ENCODE peak calls at places on chromosomes 7 and 10, in eight cellular contexts. U is psoas muscle, H is mesendoderm, M is left ventricle myocardium inferior, V is PC-3, I is IMR-90, J is stomach, K is cardiac muscle cell. C is an unnamed sample.

GRCh38 chr7:111439977-111440376 is 122.3 kb downstream of the IMMP2L start:
- DNase-seq in U (no peak), H (no peak), M (no peak), V (no peak), I (peak; percentile 13), J (no peak), K (no peak), C (no peak)

GRCh38 chr10:78934499-78934898 is 134.3 kb upstream of the ZMIZ1 start:
- DNase-seq in U (no peak), H (no peak), M (no peak), V (no peak), I (no peak), J (no peak), K (no peak), C (no peak)

GRCh38 chr7:44236333-44236728 is 35.6 kb downstream of the YKT6 start:
- DNase-seq in U (no peak), H (peak; percentile 45), M (no peak), V (no peak), I (no peak), J (no peak), K (no peak), C (no peak)

GRCh38 chr10:119090968-119091367 is 10.4 kb upstream of the EIF3A start:
- DNase-seq in U (no peak), H (no peak), M (no peak), V (peak; percentile 91), I (peak; percentile 68), J (peak; percentile 35), K (peak; percentile 22), C (no peak)

GRCh38 chr10:102135956-102136526 is 3.2 kb downstream of the PPRC1 start:
- DNase-seq in U (no peak), H (no peak), M (no peak), V (no peak), I (no peak), J (no peak), K (no peak), C (no peak)

GRCh38 chr7:3754488-3755365 is 453.7 kb downstream of the SDK1 start:
- DNase-seq in U (no peak), H (peak; percentile 76), M (no peak), V (peak; percentile 25), I (peak; percentile 56), J (peak; percentile 51), K (peak; percentile 71), C (no peak)

GRCh38 chr7:80790877-80791276 is 128.0 kb downstream of the SEMA3C start:
- DNase-seq in U (no peak), H (no peak), M (peak; percentile 23), V (no peak), I (no peak), J (no peak), K (peak; percentile 32), C (no peak)

GRCh38 chr10:69237528-69238159 is 17.5 kb downstream of the HKDC1 start:
- DNase-seq in U (peak; percentile 93), H (peak; percentile 89), M (peak; percentile 88), V (peak; percentile 98), I (peak; percentile 64), J (peak; percentile 90), K (peak; percentile 86), C (no peak)

GRCh38 chr10:46308113-46308415 is 21.3 kb downstream of the ANTXRL start:
- DNase-seq in U (no peak), H (no peak), M (no peak), V (no peak), I (no peak), J (peak; percentile 20), K (no peak), C (no peak)

GRCh38 chr7:155602750-155603149 is 41.7 kb upstream of the RBM33 start:
- DNase-seq in U (no peak), H (no peak), M (no peak), V (no peak), I (no peak), J (no peak), K (no peak), C (no peak)

GRCh38 chr7:40655426-40655825 is 520.6 kb downstream of the SUGCT start:
- DNase-seq in U (no peak), H (no peak), M (no peak), V (no peak), I (no peak), J (no peak), K (no peak), C (no peak)

GRCh38 chr10:89352039-89352597 is 24.3 kb downstream of the IFIT3 start:
- DNase-seq in U (no peak), H (peak; percentile 54), M (no peak), V (peak; percentile 92), I (peak; percentile 98), J (peak; percentile 63), K (peak; percentile 97), C (no peak)

GRCh38 chr7:112462236-112462635 is 12.0 kb downstream of the IFRD1 start:
- DNase-seq in U (no peak), H (no peak), M (no peak), V (peak; percentile 49), I (peak; percentile 63), J (peak; percentile 40), K (peak; percentile 96), C (peak; percentile 42)

GRCh38 chr10:98074315-98074911 is 44.0 kb upstream of the CRTAC1 start:
- DNase-seq in U (no peak), H (peak; percentile 13), M (no peak), V (peak; percentile 24), I (peak; percentile 21), J (no peak), K (peak; percentile 38), C (no peak)

GRCh38 chr10:71486465-71487114 is 89.9 kb downstream of the CDH23 start:
- DNase-seq in U (no peak), H (peak; percentile 77), M (peak; percentile 50), V (peak; percentile 50), I (peak; percentile 2), J (peak; percentile 62), K (peak; percentile 76), C (no peak)

GRCh38 chr7:92697414-92697813 is 107.2 kb upstream of the FAM133B start:
- DNase-seq in U (no peak), H (no peak), M (no peak), V (no peak), I (no peak), J (no peak), K (no peak), C (no peak)

GRCh38 chr10:450463-450862 is 239.0 kb downstream of the DIP2C start:
- DNase-seq in U (no peak), H (no peak), M (no peak), V (no peak), I (no peak), J (no peak), K (no peak), C (no peak)

GRCh38 chr10:451856-452255 is 237.6 kb downstream of the DIP2C start:
- DNase-seq in U (no peak), H (no peak), M (no peak), V (no peak), I (no peak), J (no peak), K (no peak), C (no peak)

GRCh38 chr10:452512-453504 is 236.7 kb downstream of the DIP2C start:
- DNase-seq in U (no peak), H (no peak), M (no peak), V (no peak), I (no peak), J (no peak), K (no peak), C (no peak)

GRCh38 chr10:454860-455259 is 234.6 kb downstream of the DIP2C start:
- DNase-seq in U (peak; percentile 68), H (peak; percentile 75), M (peak; percentile 37), V (peak; percentile 84), I (peak; percentile 92), J (peak; percentile 49), K (peak; percentile 92), C (no peak)

GRCh38 chr10:451021-451471 is 238.4 kb downstream of the DIP2C start:
- DNase-seq in U (no peak), H (no peak), M (no peak), V (no peak), I (no peak), J (peak; percentile 60), K (no peak), C (no peak)
- H3K27ac ChIP-seq in U (no peak overlapping the region), H (no peak overlapping the region), M (no peak overlapping the region), V (no peak overlapping the region), I (no peak overlapping the region), J (peak overlapping the region; percentile 52), K (no peak overlapping the region), C (no peak overlapping the region)

DNA sequence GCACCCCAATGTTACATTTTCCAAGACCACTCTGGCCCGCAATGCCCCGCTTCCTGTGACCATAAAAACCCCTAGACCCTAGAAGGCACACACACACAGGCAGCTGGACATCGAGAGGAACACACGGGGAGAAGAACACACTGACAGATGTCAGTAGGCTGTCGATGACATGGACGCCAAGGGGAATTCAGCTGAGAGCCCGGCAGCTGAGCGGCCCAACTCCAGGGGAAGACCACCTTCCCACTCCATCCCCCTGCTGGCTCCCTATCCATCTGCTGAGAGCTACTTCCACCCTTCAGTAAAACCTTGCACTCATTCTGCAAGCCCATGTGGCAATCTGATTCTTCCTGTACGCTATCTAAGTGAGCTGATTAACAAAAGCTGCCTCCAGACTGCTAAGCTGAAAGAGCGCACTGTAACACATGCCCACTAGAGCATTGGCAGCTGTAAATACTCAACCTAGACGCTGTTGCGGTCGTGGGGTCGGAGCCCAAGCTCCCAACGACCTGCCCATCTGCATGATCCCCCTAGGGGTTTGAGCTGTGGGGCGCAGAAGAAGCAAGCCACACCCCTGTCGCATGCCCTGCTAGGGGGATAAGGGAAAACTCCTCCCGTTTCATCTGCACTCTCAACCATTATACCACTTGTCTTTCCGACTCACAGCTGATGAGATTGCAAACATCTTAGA is 843.6 kb upstream of the POT1 start:
- DNase-seq in U (no peak), H (peak; percentile 8), M (no peak), V (no peak), I (no peak), J (no peak), K (no peak), C (no peak)
- H3K4me3 ChIP-seq in U (no peak overlapping the region), H (no peak overlapping the region), M (no peak overlapping the region), V (no peak overlapping the region), I (no peak overlapping the region), J (no peak overlapping the region), K (no peak overlapping the region), C (no peak overlapping the region)

DNA sequence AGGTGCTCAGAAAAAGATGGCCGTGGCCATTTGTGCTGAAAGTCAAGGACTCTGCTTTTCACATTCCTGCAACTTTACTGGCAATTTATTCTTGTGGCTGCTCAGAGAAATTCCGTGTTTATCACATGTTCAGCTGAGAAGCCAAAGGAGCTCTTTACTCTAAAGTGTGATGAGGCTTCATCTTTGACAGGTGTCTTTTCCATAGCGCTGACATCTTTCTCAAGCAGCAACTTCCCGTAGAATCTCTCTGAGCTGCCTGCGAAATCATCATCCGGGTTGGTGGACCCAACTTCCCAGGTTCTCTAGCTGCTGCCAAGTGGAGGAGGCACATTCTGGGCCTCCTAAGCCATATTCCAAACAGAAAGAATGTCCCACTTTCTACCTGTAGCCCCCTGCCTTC is 16.9 kb upstream of the NPS start:
- DNase-seq in U (no peak), H (no peak), M (no peak), V (no peak), I (no peak), J (no peak), K (no peak), C (no peak)
- H3K27ac ChIP-seq in U (no peak overlapping the region), H (no peak overlapping the region), M (no peak overlapping the region), V (no peak overlapping the region), I (no peak overlapping the region), J (no peak overlapping the region), K (no peak overlapping the region), C (no peak overlapping the region)

DNA sequence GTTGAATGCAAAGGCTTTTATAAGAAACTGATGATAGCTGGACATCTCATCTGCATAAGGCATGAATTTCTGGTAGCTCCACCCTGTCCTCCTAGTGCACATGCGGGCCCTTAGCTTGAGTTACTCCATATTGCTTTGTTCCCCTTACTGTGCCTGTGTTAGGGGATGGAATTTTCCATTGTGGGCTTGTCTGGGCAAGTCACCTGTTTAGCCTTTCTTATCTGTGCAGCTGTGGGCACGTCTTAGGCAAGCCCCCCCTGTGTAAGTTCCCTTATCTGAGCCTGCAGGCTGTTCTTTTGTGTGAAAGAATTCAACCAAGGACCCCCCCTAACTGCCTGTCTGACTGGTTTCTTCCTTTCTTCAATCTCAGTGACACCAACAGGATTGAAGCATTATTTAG is 14.5 kb upstream of the CROT start:
- DNase-seq in U (no peak), H (peak; percentile 60), M (no peak), V (no peak), I (no peak), J (no peak), K (no peak), C (no peak)
- H3K4me3 ChIP-seq in U (no peak overlapping the region), H (no peak overlapping the region), M (no peak overlapping the region), V (no peak overlapping the region), I (no peak overlapping the region), J (no peak overlapping the region), K (no peak overlapping the region), C (no peak overlapping the region)

C was measured in SK-N-MC.